ENCODE peak calls at places on chromosomes 4 and X, in seven cellular contexts. U is natural killer cell, E is PC-3, H is lung, R is upper lobe of right lung, L is progenitor cell of endocrine pancreas, V is tibial nerve. M is an unnamed sample.

GRCh38 chrX:40154853-40155616 is 57.3 kb upstream of the BCOR start:
- DNase-seq in U (no peak), E (peak; percentile 31), H (no peak), R (peak; percentile 77), L (no peak), V (no peak), M (peak; percentile 65)

GRCh38 chr4:188949608-188950007 is 810.4 kb downstream of the TRIML1 start:
- DNase-seq in U (no peak), E (no peak), H (no peak), R (no peak), L (no peak), V (no peak), M (no peak)

GRCh38 chr4:8547912-8548730 is 32.1 kb upstream of the GPR78 start:
- DNase-seq in U (no peak), E (peak; percentile 77), H (no peak), R (peak; percentile 40), L (no peak), V (no peak), M (no peak)

GRCh38 chr4:2305766-2306501 is 44.0 kb upstream of the MXD4 start:
- DNase-seq in U (no peak), E (no peak), H (peak; percentile 23), R (no peak), L (no peak), V (no peak), M (no peak)

GRCh38 chr4:137253949-137254348 is 278.3 kb downstream of the PCDH18 start:
- DNase-seq in U (no peak), E (no peak), H (no peak), R (no peak), L (no peak), V (no peak), M (no peak)

GRCh38 chrX:138858946-138859345 is 147.4 kb upstream of the FGF13 start:
- DNase-seq in U (no peak), E (no peak), H (no peak), R (no peak), L (no peak), V (no peak), M (no peak)

GRCh38 chrX:23374291-23374690 is 39.6 kb downstream of the PTCHD1 start:
- DNase-seq in U (no peak), E (peak; percentile 9), H (no peak), R (no peak), L (no peak), V (no peak), M (no peak)

GRCh38 chrX:78321809-78322208 is 5.6 kb downstream of the CYSLTR1 start:
- DNase-seq in U (no peak), E (peak; percentile 40), H (peak; percentile 52), R (no peak), L (no peak), V (no peak), M (no peak)

GRCh38 chrX:148572332-148572731 is 71.9 kb downstream of the AFF2 start:
- DNase-seq in U (no peak), E (no peak), H (no peak), R (no peak), L (no peak), V (no peak), M (no peak)

GRCh38 chrX:34341258-34341657 is 209.1 kb upstream of the FAM47A start:
- DNase-seq in U (no peak), E (peak; percentile 6), H (no peak), R (no peak), L (no peak), V (no peak), M (no peak)

GRCh38 chrX:41734530-41734929 is 10.5 kb downstream of the GPR82 start:
- DNase-seq in U (no peak), E (peak; percentile 46), H (no peak), R (no peak), L (no peak), V (no peak), M (no peak)

GRCh38 chrX:67599532-67599931 is 55.7 kb downstream of the AR start:
- DNase-seq in U (no peak), E (no peak), H (no peak), R (no peak), L (no peak), V (no peak), M (no peak)

GRCh38 chr4:86924805-86925204 is 10.0 kb upstream of the AFF1 start:
- DNase-seq in U (no peak), E (peak; percentile 65), H (no peak), R (no peak), L (no peak), V (no peak), M (no peak)

GRCh38 chr4:138561906-138562305 is 319.8 kb upstream of the SLC7A11 start:
- DNase-seq in U (no peak), E (no peak), H (no peak), R (no peak), L (no peak), V (no peak), M (no peak)

GRCh38 chr4:101315041-101315440 is 32.3 kb downstream of the PPP3CA start:
- DNase-seq in U (no peak), E (no peak), H (no peak), R (no peak), L (no peak), V (no peak), M (no peak)

GRCh38 chr4:15756361-15756861 is 21.7 kb upstream of the CD38 start:
- DNase-seq in U (peak; percentile 68), E (peak; percentile 82), H (no peak), R (no peak), L (no peak), V (no peak), M (no peak)

GRCh38 chr4:15376594-15376993 is 51.2 kb upstream of the C1QTNF7 start:
- DNase-seq in U (no peak), E (peak; percentile 54), H (no peak), R (no peak), L (no peak), V (no peak), M (no peak)

GRCh38 chr4:139986621-139987510 is 167.1 kb downstream of the MAML3 start:
- DNase-seq in U (no peak), E (no peak), H (no peak), R (no peak), L (no peak), V (no peak), M (peak; percentile 56)

GRCh38 chrX:153643431-153644351 is 3.3 kb upstream of the DUSP9 start:
- DNase-seq in U (no peak), E (peak; percentile 19), H (no peak), R (peak; percentile 43), L (no peak), V (no peak), M (no peak)

GRCh38 chr4:149708513-149709175 is 107.0 kb downstream of the IQCM start:
- DNase-seq in U (no peak), E (peak; percentile 85), H (no peak), R (no peak), L (no peak), V (no peak), M (no peak)

GRCh38 chr4:150325872-150326271 is 247.6 kb downstream of the DCLK2 start:
- DNase-seq in U (no peak), E (no peak), H (no peak), R (no peak), L (no peak), V (no peak), M (no peak)

GRCh38 chr4:159012381-159012780 is 90.5 kb upstream of the RAPGEF2 start:
- DNase-seq in U (no peak), E (peak; percentile 55), H (no peak), R (no peak), L (no peak), V (no peak), M (no peak)

GRCh38 chr4:186927624-186928023 is 204.0 kb upstream of the FAT1 start:
- DNase-seq in U (no peak), E (no peak), H (no peak), R (no peak), L (no peak), V (no peak), M (no peak)
- TF ChIP-seq CTCF in U (no peak), E (no peak), H (no peak), R (no peak), L (no peak), V (no peak), M (no peak)

GRCh38 chr4:4507923-4508322 is 33.9 kb downstream of the STX18 start:
- DNase-seq in U (no peak), E (peak; percentile 32), H (no peak), R (no peak), L (no peak), V (no peak), M (no peak)
- TF ChIP-seq CTCF in U (no peak), E (peak; percentile 62), H (no peak), R (no peak), L (peak; percentile 63), V (peak; percentile 16), M (no peak)

GRCh38 chr4:17642404-17642783 is 28.0 kb downstream of the MED28 start:
- DNase-seq in U (no peak), E (no peak), H (no peak), R (no peak), L (no peak), V (no peak), M (no peak)

GRCh38 chr4:17646693-17647092 is 32.3 kb downstream of the MED28 start:
- DNase-seq in U (no peak), E (no peak), H (no peak), R (no peak), L (no peak), V (no peak), M (no peak)

GRCh38 chr4:17647176-17647806 is 32.9 kb downstream of the MED28 start:
- DNase-seq in U (no peak), E (no peak), H (no peak), R (no peak), L (no peak), V (no peak), M (no peak)

GRCh38 chr4:17650404-17650803 is 36.0 kb downstream of the MED28 start:
- DNase-seq in U (no peak), E (no peak), H (no peak), R (no peak), L (no peak), V (no peak), M (no peak)

GRCh38 chr4:17647927-17648326 is 33.5 kb downstream of the MED28 start:
- DNase-seq in U (no peak), E (peak; percentile 21), H (no peak), R (no peak), L (no peak), V (no peak), M (no peak)
- TF ChIP-seq CTCF in U (no peak), E (peak; percentile 46), H (no peak), R (no peak), L (no peak), V (no peak), M (no peak)

DNA sequence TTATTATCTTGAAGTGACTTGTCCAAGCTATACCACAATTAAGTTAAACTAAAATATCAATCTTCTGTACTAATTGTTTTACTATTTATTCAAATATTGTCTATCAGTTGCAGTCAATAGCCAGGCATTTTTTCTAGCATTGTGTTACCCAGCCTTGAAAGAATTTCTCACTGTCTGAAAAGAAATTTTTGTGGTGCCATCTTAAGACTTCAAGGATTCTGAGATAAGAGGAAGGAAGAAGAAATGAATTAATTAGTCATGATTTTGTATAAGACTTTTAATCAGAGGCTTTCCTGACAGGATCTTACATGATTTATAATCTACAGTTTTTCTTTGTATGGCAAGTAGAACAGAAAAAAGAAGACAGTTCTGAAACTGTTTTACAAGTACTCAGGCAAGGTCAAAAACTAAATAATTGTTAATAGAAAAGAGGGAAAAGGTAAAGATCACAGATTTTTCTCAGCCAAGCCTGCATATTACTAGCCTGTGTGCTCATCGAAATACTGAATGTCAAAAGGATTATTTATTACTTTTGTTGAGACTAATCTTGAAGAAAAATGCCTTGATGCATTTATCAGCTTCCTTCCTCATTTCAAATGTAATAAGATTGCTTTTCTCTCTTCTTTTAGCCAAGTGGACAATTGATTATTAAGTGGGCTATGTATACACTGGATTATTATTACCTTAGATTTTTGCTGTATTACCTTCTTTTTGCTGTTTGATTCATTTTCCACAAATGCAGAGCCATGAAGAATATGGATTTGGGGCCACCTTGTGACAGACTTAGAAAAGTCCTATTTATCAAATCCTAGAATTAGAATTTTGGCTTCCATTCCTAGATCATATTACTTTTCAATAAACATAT is 53.8 kb downstream of the CXCL1 start:
- DNase-seq in U (no peak), E (peak; percentile 83), H (no peak), R (no peak), L (no peak), V (no peak), M (no peak)
- TF ChIP-seq CTCF in U (no peak), E (peak; percentile 91), H (no peak), R (peak; percentile 49), L (no peak), V (peak; percentile 27), M (no peak)